ENCODE peak calls at places on chromosomes 11 and 22, in four cellular contexts. One of them, this sample, is unnamed.

GRCh38 chr11:107384136-107384535 is 73.5 kb downstream of the CWF19L2 start:
- DNase-seq in pancreas: no peak
- DNase-seq in ovary: no peak
- DNase-seq in CD4-positive, alpha-beta T cell: no peak
- DNase-seq in this sample: no peak

GRCh38 chr11:107840120-107840479 is 18.5 kb downstream of the SLC35F2 start:
- DNase-seq in pancreas: no peak
- DNase-seq in ovary: no peak
- DNase-seq in CD4-positive, alpha-beta T cell: no peak
- DNase-seq in this sample: no peak

GRCh38 chr22:44605486-44605885 is 96.5 kb upstream of the PRR5 start:
- DNase-seq in pancreas: no peak
- DNase-seq in ovary: no peak
- DNase-seq in CD4-positive, alpha-beta T cell: no peak
- DNase-seq in this sample: no peak

GRCh38 chr22:24716602-24717001 is 57.9 kb downstream of the PIWIL3 start:
- DNase-seq in pancreas: no peak
- DNase-seq in ovary: no peak
- DNase-seq in CD4-positive, alpha-beta T cell: no peak
- DNase-seq in this sample: no peak

GRCh38 chr11:3972431-3972830 is 117.0 kb downstream of the STIM1 start:
- DNase-seq in pancreas: no peak
- DNase-seq in ovary: no peak
- DNase-seq in CD4-positive, alpha-beta T cell: no peak
- DNase-seq in this sample: no peak

GRCh38 chr22:27880778-27881394 is 38.2 kb downstream of the PITPNB start:
- DNase-seq in pancreas: no peak
- DNase-seq in ovary: peak; percentile 70
- DNase-seq in CD4-positive, alpha-beta T cell: no peak
- DNase-seq in this sample: no peak

GRCh38 chr11:44894217-44894617 is 56.5 kb downstream of the TP53I11 start:
- DNase-seq in pancreas: peak; percentile 59
- DNase-seq in ovary: peak; percentile 68
- DNase-seq in CD4-positive, alpha-beta T cell: peak; percentile 52
- DNase-seq in this sample: no peak

GRCh38 chr22:49626361-49627216 is 201.1 kb downstream of the BRD1 start:
- DNase-seq in pancreas: no peak
- DNase-seq in ovary: no peak
- DNase-seq in CD4-positive, alpha-beta T cell: no peak
- DNase-seq in this sample: no peak

GRCh38 chr11:111748035-111748804 is 18.0 kb downstream of the PPP2R1B start:
- DNase-seq in pancreas: no peak
- DNase-seq in ovary: no peak
- DNase-seq in CD4-positive, alpha-beta T cell: no peak
- DNase-seq in this sample: no peak

GRCh38 chr11:90434858-90435257 is 212.0 kb upstream of the CHORDC1 start:
- DNase-seq in pancreas: no peak
- DNase-seq in ovary: no peak
- DNase-seq in CD4-positive, alpha-beta T cell: no peak
- DNase-seq in this sample: no peak
- TF ChIP-seq CTCF in pancreas: no peak
- TF ChIP-seq CTCF in ovary: no peak
- TF ChIP-seq CTCF in CD4-positive, alpha-beta T cell: no peak
- TF ChIP-seq CTCF in this sample: no peak

GRCh38 chr11:133536198-133536597 is 3.9 kb upstream of the OPCML start:
- DNase-seq in pancreas: no peak
- DNase-seq in ovary: no peak
- DNase-seq in CD4-positive, alpha-beta T cell: no peak
- DNase-seq in this sample: no peak

GRCh38 chr11:133545199-133545709 is 13.0 kb upstream of the OPCML start:
- DNase-seq in pancreas: no peak
- DNase-seq in ovary: no peak
- DNase-seq in CD4-positive, alpha-beta T cell: no peak
- DNase-seq in this sample: no peak

GRCh38 chr11:133541331-133542095 is 9.2 kb upstream of the OPCML start:
- DNase-seq in pancreas: no peak
- DNase-seq in ovary: no peak
- DNase-seq in CD4-positive, alpha-beta T cell: no peak
- DNase-seq in this sample: no peak
- TF ChIP-seq CTCF in pancreas: no peak
- TF ChIP-seq CTCF in ovary: no peak
- TF ChIP-seq CTCF in CD4-positive, alpha-beta T cell: no peak
- TF ChIP-seq CTCF in this sample: no peak

DNA sequence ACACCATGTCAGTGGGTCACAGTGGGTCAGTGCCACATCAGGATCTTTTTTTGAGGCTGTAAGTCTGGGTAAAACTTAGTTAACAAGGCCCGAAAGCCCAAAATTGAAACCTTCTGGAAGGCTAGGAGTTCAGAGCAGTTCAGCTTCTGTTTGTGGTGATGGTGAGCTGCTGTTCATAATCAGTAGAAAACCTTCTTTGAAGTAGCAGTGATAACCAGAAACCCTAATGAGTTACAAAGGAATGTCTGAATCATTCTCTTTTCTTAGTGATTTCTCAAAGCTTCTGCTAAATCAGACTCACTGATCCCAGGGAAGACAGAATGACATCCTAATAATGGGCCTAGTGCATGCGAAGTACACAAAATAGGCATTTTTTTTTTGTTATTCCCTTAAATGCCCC is 124.7 kb downstream of the PARVA start:
- DNase-seq in pancreas: no peak
- DNase-seq in ovary: no peak
- DNase-seq in CD4-positive, alpha-beta T cell: no peak
- DNase-seq in this sample: no peak
- TF ChIP-seq CTCF in pancreas: no peak
- TF ChIP-seq CTCF in ovary: no peak
- TF ChIP-seq CTCF in CD4-positive, alpha-beta T cell: no peak
- TF ChIP-seq CTCF in this sample: no peak

DNA sequence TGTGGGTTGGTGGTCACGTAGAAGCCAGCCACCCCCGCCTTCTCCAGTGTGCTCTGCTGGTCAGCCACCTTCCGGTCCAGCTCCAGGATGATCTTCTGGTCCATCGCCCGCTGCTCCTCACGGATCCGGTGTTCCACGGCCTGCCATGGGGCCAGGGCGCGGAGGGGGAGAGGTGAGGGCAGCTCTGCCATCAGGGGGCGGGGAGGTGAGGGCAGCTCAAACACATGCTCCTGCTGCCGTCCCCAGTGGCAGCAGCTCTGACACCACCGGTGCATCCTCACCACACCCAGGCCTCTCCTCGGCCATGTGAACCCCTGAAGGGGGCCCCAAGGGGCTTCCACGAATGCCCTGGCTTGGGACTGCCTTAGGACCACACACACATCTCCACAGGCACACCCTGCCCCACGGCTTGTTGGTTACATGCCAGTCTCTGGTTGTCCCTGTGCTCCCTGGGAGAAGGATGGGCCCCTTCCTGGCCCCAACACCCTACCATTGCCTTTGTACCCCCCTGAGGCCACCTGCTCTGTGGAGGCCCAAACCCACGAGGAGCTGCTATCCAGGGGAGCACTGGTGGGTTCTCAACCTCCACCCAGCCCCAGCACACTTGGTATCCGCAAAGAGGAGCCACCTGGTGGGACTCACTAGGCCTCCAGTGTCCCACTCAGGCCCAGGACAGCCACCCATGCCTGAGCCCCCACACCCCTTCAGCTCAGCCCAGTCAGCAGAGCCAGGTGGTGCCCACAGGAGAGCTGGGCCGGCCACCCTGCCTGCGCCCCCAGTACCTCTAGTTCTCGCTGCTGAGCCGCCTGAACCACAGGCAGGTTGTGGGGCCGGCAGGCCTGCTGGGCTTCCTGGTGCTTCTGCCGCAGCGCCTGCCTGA is 4.3 kb downstream of the DGCR6L start:
- DNase-seq in pancreas: peak; percentile 70
- DNase-seq in ovary: peak; percentile 15
- DNase-seq in CD4-positive, alpha-beta T cell: no peak
- DNase-seq in this sample: no peak
- TF ChIP-seq CTCF in pancreas: no peak
- TF ChIP-seq CTCF in ovary: no peak
- TF ChIP-seq CTCF in CD4-positive, alpha-beta T cell: no peak
- TF ChIP-seq CTCF in this sample: no peak

GRCh38 chr11:129694538-129694937 is 121.1 kb upstream of the TMEM45B start:
- DNase-seq in pancreas: no peak
- DNase-seq in ovary: no peak
- DNase-seq in CD4-positive, alpha-beta T cell: no peak
- DNase-seq in this sample: no peak
- TF ChIP-seq CTCF in pancreas: no peak
- TF ChIP-seq CTCF in ovary: no peak
- TF ChIP-seq CTCF in CD4-positive, alpha-beta T cell: no peak
- TF ChIP-seq CTCF in this sample: peak; percentile 26

GRCh38 chr11:62545437-62546243 is 966 bp downstream of the AHNAK start:
- DNase-seq in pancreas: peak; percentile 93
- DNase-seq in ovary: peak; percentile 96
- DNase-seq in CD4-positive, alpha-beta T cell: peak; percentile 42
- DNase-seq in this sample: no peak
- TF ChIP-seq CTCF in pancreas: no peak
- TF ChIP-seq CTCF in ovary: no peak
- TF ChIP-seq CTCF in CD4-positive, alpha-beta T cell: no peak
- TF ChIP-seq CTCF in this sample: peak; percentile 5

GRCh38 chr22:46851941-46852340 is 89.5 kb downstream of the TBC1D22A start:
- DNase-seq in pancreas: no peak
- DNase-seq in ovary: no peak
- DNase-seq in CD4-positive, alpha-beta T cell: no peak
- DNase-seq in this sample: no peak
- TF ChIP-seq CTCF in pancreas: no peak
- TF ChIP-seq CTCF in ovary: no peak
- TF ChIP-seq CTCF in CD4-positive, alpha-beta T cell: no peak
- TF ChIP-seq CTCF in this sample: no peak

DNA sequence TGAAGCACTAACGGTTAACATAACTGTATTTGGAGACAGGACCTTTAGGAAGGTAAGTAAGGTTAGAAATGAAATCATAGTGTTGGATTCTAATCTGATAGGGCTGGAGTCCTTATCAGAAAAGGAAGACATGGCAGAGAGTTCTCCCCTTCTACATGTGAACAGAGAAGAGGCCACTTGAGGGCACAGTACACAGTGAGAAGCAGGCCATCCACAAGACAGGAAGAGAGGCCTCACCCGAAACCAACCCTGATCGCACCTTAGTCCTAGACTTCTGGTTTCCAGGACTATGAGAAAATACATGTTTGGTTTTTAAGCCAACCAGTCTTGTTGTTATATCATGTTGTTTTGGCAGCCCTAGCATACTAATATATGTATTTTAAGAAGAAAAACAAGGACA is 170.0 kb downstream of the LRRC4C start:
- DNase-seq in pancreas: no peak
- DNase-seq in ovary: no peak
- DNase-seq in CD4-positive, alpha-beta T cell: no peak
- DNase-seq in this sample: no peak
- TF ChIP-seq CTCF in pancreas: no peak
- TF ChIP-seq CTCF in ovary: no peak
- TF ChIP-seq CTCF in CD4-positive, alpha-beta T cell: no peak
- TF ChIP-seq CTCF in this sample: no peak

GRCh38 chr11:6568191-6568918 is 35.1 kb downstream of the RRP8 start:
- DNase-seq in pancreas: no peak
- DNase-seq in ovary: no peak
- DNase-seq in CD4-positive, alpha-beta T cell: no peak
- DNase-seq in this sample: no peak
- TF ChIP-seq CTCF in pancreas: no peak
- TF ChIP-seq CTCF in ovary: no peak
- TF ChIP-seq CTCF in CD4-positive, alpha-beta T cell: no peak
- TF ChIP-seq CTCF in this sample: no peak